ENCODE peak calls at places on chromosomes 16 and 17, in seven cellular contexts. One of them, this sample, is unnamed.

GRCh38 chr17:56779898-56780777 is 53.6 kb downstream of the C17orf67 start:
- DNase-seq in ACHN: peak
- DNase-seq in NCI-H1436: peak
- DNase-seq in central memory CD4-positive, alpha-beta T cell: peak
- DNase-seq in EL: peak
- DNase-seq in mucosa of descending colon: peak
- DNase-seq in activated T-helper 9 cell treated with anti-CD3 and anti-CD28 coated beads, Interleukin-2, amount 50 U/mL, for 16 hours: peak
- DNase-seq in this sample: peak

GRCh38 chr17:78058001-78058400 is 70.6 kb downstream of the TMC6 start:
- DNase-seq in mucosa of descending colon: no peak
- DNase-seq in EL: no peak
- DNase-seq in activated T-helper 9 cell treated with anti-CD3 and anti-CD28 coated beads, Interleukin-2, amount 50 U/mL, for 16 hours: no peak
- DNase-seq in NCI-H1436: no peak
- DNase-seq in ACHN: no peak
- DNase-seq in central memory CD4-positive, alpha-beta T cell: no peak
- DNase-seq in this sample: no peak

GRCh38 chr17:53900951-53901350 is 78.2 kb downstream of the KIF2B start:
- DNase-seq in ACHN: no peak
- DNase-seq in NCI-H1436: no peak
- DNase-seq in central memory CD4-positive, alpha-beta T cell: no peak
- DNase-seq in mucosa of descending colon: no peak
- DNase-seq in EL: no peak
- DNase-seq in activated T-helper 9 cell treated with anti-CD3 and anti-CD28 coated beads, Interleukin-2, amount 50 U/mL, for 16 hours: no peak
- DNase-seq in this sample: no peak

GRCh38 chr17:49748791-49749190 is 15.1 kb downstream of the FAM117A start:
- DNase-seq in central memory CD4-positive, alpha-beta T cell: peak
- DNase-seq in NCI-H1436: no peak
- DNase-seq in ACHN: peak
- DNase-seq in EL: no peak
- DNase-seq in activated T-helper 9 cell treated with anti-CD3 and anti-CD28 coated beads, Interleukin-2, amount 50 U/mL, for 16 hours: peak
- DNase-seq in mucosa of descending colon: no peak
- DNase-seq in this sample: no peak

GRCh38 chr16:24729967-24730815 is 740 bp downstream of the TNRC6A start:
- DNase-seq in central memory CD4-positive, alpha-beta T cell: no peak
- DNase-seq in NCI-H1436: no peak
- DNase-seq in activated T-helper 9 cell treated with anti-CD3 and anti-CD28 coated beads, Interleukin-2, amount 50 U/mL, for 16 hours: peak
- DNase-seq in EL: peak
- DNase-seq in ACHN: peak
- DNase-seq in mucosa of descending colon: peak
- DNase-seq in this sample: no peak

GRCh38 chr16:48537909-48538745 is 71.9 kb downstream of the N4BP1 start:
- DNase-seq in ACHN: no peak
- DNase-seq in mucosa of descending colon: no peak
- DNase-seq in EL: no peak
- DNase-seq in activated T-helper 9 cell treated with anti-CD3 and anti-CD28 coated beads, Interleukin-2, amount 50 U/mL, for 16 hours: no peak
- DNase-seq in central memory CD4-positive, alpha-beta T cell: no peak
- DNase-seq in NCI-H1436: no peak
- DNase-seq in this sample: no peak

GRCh38 chr17:38918129-38918913 is 7.1 kb upstream of the LASP1NB start:
- DNase-seq in central memory CD4-positive, alpha-beta T cell: no peak
- DNase-seq in mucosa of descending colon: no peak
- DNase-seq in activated T-helper 9 cell treated with anti-CD3 and anti-CD28 coated beads, Interleukin-2, amount 50 U/mL, for 16 hours: no peak
- DNase-seq in NCI-H1436: no peak
- DNase-seq in EL: no peak
- DNase-seq in ACHN: no peak
- DNase-seq in this sample: no peak

GRCh38 chr16:77574867-77575619 is 140.2 kb upstream of the ADAMTS18 start:
- DNase-seq in mucosa of descending colon: no peak
- DNase-seq in central memory CD4-positive, alpha-beta T cell: no peak
- DNase-seq in EL: no peak
- DNase-seq in activated T-helper 9 cell treated with anti-CD3 and anti-CD28 coated beads, Interleukin-2, amount 50 U/mL, for 16 hours: no peak
- DNase-seq in NCI-H1436: no peak
- DNase-seq in ACHN: no peak
- DNase-seq in this sample: no peak

GRCh38 chr16:67013823-67014640 is 14.9 kb upstream of the CBFB start:
- DNase-seq in ACHN: peak
- DNase-seq in activated T-helper 9 cell treated with anti-CD3 and anti-CD28 coated beads, Interleukin-2, amount 50 U/mL, for 16 hours: peak
- DNase-seq in NCI-H1436: peak
- DNase-seq in central memory CD4-positive, alpha-beta T cell: peak
- DNase-seq in EL: peak
- DNase-seq in mucosa of descending colon: peak
- DNase-seq in this sample: no peak

GRCh38 chr17:64261422-64262124 is 1.5 kb downstream of the TEX2 start:
- DNase-seq in mucosa of descending colon: no peak
- DNase-seq in ACHN: no peak
- DNase-seq in central memory CD4-positive, alpha-beta T cell: no peak
- DNase-seq in EL: no peak
- DNase-seq in activated T-helper 9 cell treated with anti-CD3 and anti-CD28 coated beads, Interleukin-2, amount 50 U/mL, for 16 hours: no peak
- DNase-seq in NCI-H1436: no peak
- DNase-seq in this sample: no peak